ENCODE peak calls at places on chromosomes 4 and X, in seven cellular contexts. I is activated CD4-positive, alpha-beta memory T cell treated with anti-CD3 and anti-CD28 coated beads, Interleukin-2, amount 10 ng/mL, durations not matched to agents 7 days and 5 days; P is lower leg skin; E is Right ventricle myocardium superior; L is head of caudate nucleus; U is GM06990; Z is RCC 7860. G is an unnamed sample.

GRCh38 chr4:146222313-146222712 is 8.0 kb downstream of the REELD1 start:
- DNase-seq in I (no peak), Z (peak; percentile 73), U (no peak), E (no peak), L (no peak), P (no peak), G (peak; percentile 53)

GRCh38 chr4:2366252-2367192 is 51.9 kb downstream of the ZFYVE28 start:
- DNase-seq in L (peak; percentile 61), P (peak; percentile 83), Z (no peak), I (no peak), U (no peak), E (no peak), G (no peak)

GRCh38 chrX:148541461-148541983 is 41.1 kb downstream of the AFF2 start:
- DNase-seq in E (no peak), U (no peak), P (no peak), Z (no peak), I (no peak), L (no peak), G (no peak)

GRCh38 chr4:173417833-173418232 is 18.9 kb upstream of the SCRG1 start:
- DNase-seq in Z (no peak), E (no peak), I (no peak), U (no peak), L (no peak), P (no peak), G (no peak)

GRCh38 chrX:15127010-15127409 is 142.9 kb downstream of the ASB9 start:
- DNase-seq in P (no peak), E (no peak), U (no peak), I (no peak), Z (no peak), L (no peak), G (no peak)

GRCh38 chr4:138519436-138519835 is 277.3 kb upstream of the SLC7A11 start:
- DNase-seq in P (no peak), I (no peak), E (no peak), L (no peak), U (no peak), Z (no peak), G (no peak)

GRCh38 chr4:113646456-113646809 is 115.1 kb downstream of the CAMK2D start:
- DNase-seq in P (no peak), I (no peak), U (no peak), L (no peak), Z (no peak), E (no peak), G (peak; percentile 97)

GRCh38 chr4:1045595-1046201 is 34.3 kb downstream of the FGFRL1 start:
- DNase-seq in Z (no peak), P (no peak), I (no peak), U (no peak), E (peak; percentile 33), L (no peak), G (no peak)

GRCh38 chr4:108333353-108333920 is 164.7 kb upstream of the LEF1 start:
- DNase-seq in E (no peak), P (no peak), L (peak; percentile 53), U (no peak), Z (no peak), I (no peak), G (no peak)

GRCh38 chr4:11297201-11297600 is 131.5 kb downstream of the HS3ST1 start:
- DNase-seq in E (no peak), L (peak; percentile 9), P (no peak), I (no peak), Z (peak; percentile 18), U (no peak), G (no peak)